ENCODE peak calls at places on chromosomes 1 and 21, in ten cellular contexts. I is AG04450, H is hepatocyte, Q is psoas muscle, P is foreskin fibroblast, C is cardiac muscle cell, B is esophagus muscularis mucosa, Y is PC-3, X is brain microvascular endothelial cell, A is fibroblast of the aortic adventitia. L is an unnamed sample.

GRCh38 chr1:156876281-156876680 is 15.6 kb downstream of the NTRK1 start:
- DNase-seq in I (no peak), H (no peak), Q (no peak), P (no peak), C (no peak), B (no peak), Y (no peak), X (no peak), A (no peak), L (peak; percentile 29)

GRCh38 chr1:21263052-21263429 is 27.2 kb downstream of the ECE1 start:
- DNase-seq in I (no peak), H (no peak), Q (no peak), P (no peak), C (no peak), B (no peak), Y (no peak), X (no peak), A (no peak), L (no peak)

GRCh38 chr1:117710710-117711109 is 104.9 kb downstream of the TENT5C start:
- DNase-seq in I (no peak), H (no peak), Q (no peak), P (no peak), C (no peak), B (no peak), Y (peak; percentile 44), X (no peak), A (no peak), L (no peak)

GRCh38 chr1:65208577-65208976 is 60.6 kb downstream of the AK4 start:
- DNase-seq in I (no peak), H (peak; percentile 12), Q (peak; percentile 13), P (no peak), C (no peak), B (no peak), Y (no peak), X (no peak), A (no peak), L (no peak)

GRCh38 chr1:54791880-54792522 is 9.1 kb downstream of the TTC22 start:
- DNase-seq in I (no peak), H (peak; percentile 50), Q (no peak), P (peak; percentile 28), C (peak; percentile 22), B (no peak), Y (peak; percentile 83), X (peak; percentile 53), A (no peak), L (no peak)

GRCh38 chr1:181452746-181453145 is 30.6 kb upstream of the CACNA1E start:
- DNase-seq in I (no peak), H (no peak), Q (no peak), P (no peak), C (no peak), B (peak; percentile 53), Y (no peak), X (no peak), A (no peak), L (no peak)

GRCh38 chr1:232477728-232478127 is 152.2 kb downstream of the SIPA1L2 start:
- DNase-seq in I (peak; percentile 79), H (no peak), Q (peak; percentile 15), P (peak; percentile 84), C (no peak), B (no peak), Y (peak; percentile 99), X (peak; percentile 94), A (peak; percentile 94), L (peak; percentile 88)

GRCh38 chr1:85582687-85583354 is 2.3 kb downstream of the CCN1 start:
- DNase-seq in I (no peak), H (no peak), Q (no peak), P (peak; percentile 36), C (no peak), B (peak; percentile 78), Y (peak; percentile 59), X (no peak), A (peak; percentile 65), L (peak; percentile 68)

GRCh38 chr1:100955322-100955721 is 59.4 kb downstream of the SLC30A7 start:
- DNase-seq in I (peak; percentile 66), H (no peak), Q (no peak), P (peak; percentile 73), C (no peak), B (no peak), Y (peak; percentile 66), X (no peak), A (peak; percentile 93), L (peak; percentile 48)

GRCh38 chr21:27320868-27321267 is 354.0 kb upstream of the ADAMTS5 start:
- DNase-seq in I (no peak), H (no peak), Q (no peak), P (no peak), C (no peak), B (no peak), Y (no peak), X (no peak), A (no peak), L (no peak)

GRCh38 chr1:206679738-206680211 is 4.9 kb upstream of the MAPKAPK2 start:
- DNase-seq in I (no peak), H (no peak), Q (no peak), P (no peak), C (no peak), B (no peak), Y (no peak), X (no peak), A (no peak), L (no peak)

GRCh38 chr21:44327603-44327974 is 11.6 kb downstream of the CFAP410 start:
- DNase-seq in I (no peak), H (no peak), Q (no peak), P (no peak), C (no peak), B (no peak), Y (no peak), X (no peak), A (no peak), L (no peak)

GRCh38 chr1:2406451-2407041 is 5.8 kb downstream of the PEX10 start:
- DNase-seq in I (no peak), H (no peak), Q (no peak), P (no peak), C (no peak), B (no peak), Y (no peak), X (no peak), A (no peak), L (no peak)

GRCh38 chr1:2985121-2985561 is 36.1 kb upstream of the ACTRT2 start:
- DNase-seq in I (no peak), H (no peak), Q (no peak), P (peak; percentile 3), C (no peak), B (no peak), Y (no peak), X (no peak), A (no peak), L (no peak)

GRCh38 chr1:214123061-214123784 is 135.4 kb downstream of the PROX1 start:
- DNase-seq in I (peak; percentile 10), H (peak; percentile 87), Q (no peak), P (peak; percentile 14), C (peak; percentile 82), B (no peak), Y (peak; percentile 86), X (peak; percentile 38), A (peak; percentile 72), L (peak; percentile 85)
- TF ChIP-seq CTCF in I (peak; percentile 69), H (peak; percentile 87), Q (peak; percentile 60), P (peak; percentile 48), C (peak; percentile 64), B (peak; percentile 43), Y (peak; percentile 89), X (peak; percentile 75), A (peak; percentile 68), L (peak; percentile 65)

GRCh38 chr1:93588206-93588605 is 93.4 kb downstream of the BCAR3 start:
- DNase-seq in I (no peak), H (no peak), Q (peak; percentile 26), P (no peak), C (no peak), B (no peak), Y (no peak), X (peak; percentile 63), A (no peak), L (no peak)

GRCh38 chr1:93584238-93585003 is 97.2 kb downstream of the BCAR3 start:
- DNase-seq in I (no peak), H (peak; percentile 37), Q (no peak), P (no peak), C (no peak), B (no peak), Y (no peak), X (no peak), A (peak; percentile 39), L (no peak)

GRCh38 chr1:93587354-93587753 is 94.3 kb downstream of the BCAR3 start:
- DNase-seq in I (no peak), H (no peak), Q (peak; percentile 24), P (no peak), C (no peak), B (no peak), Y (no peak), X (no peak), A (no peak), L (no peak)

GRCh38 chr1:93581917-93582850 is 99.5 kb downstream of the BCAR3 start:
- DNase-seq in I (no peak), H (peak; percentile 44), Q (no peak), P (no peak), C (no peak), B (no peak), Y (no peak), X (no peak), A (no peak), L (no peak)

GRCh38 chr1:93585059-93585966 is 96.3 kb downstream of the BCAR3 start:
- DNase-seq in I (no peak), H (peak; percentile 92), Q (peak; percentile 85), P (peak; percentile 50), C (peak; percentile 89), B (no peak), Y (peak; percentile 92), X (peak; percentile 33), A (peak; percentile 74), L (peak; percentile 59)
- H3K4me3 ChIP-seq in I (no peak overlapping the region), H (no peak overlapping the region), Q (peak overlapping the region; percentile 25), P (no peak overlapping the region), C (no peak overlapping the region), B (no peak overlapping the region), Y (no peak overlapping the region), X (no peak overlapping the region), A (no peak overlapping the region), L (peak overlapping the region; percentile 4)

GRCh38 chr1:195714248-195714647 is 894.0 kb downstream of the KCNT2 start:
- DNase-seq in I (peak; percentile 27), H (no peak), Q (no peak), P (peak; percentile 23), C (no peak), B (no peak), Y (peak; percentile 15), X (no peak), A (peak; percentile 11), L (peak; percentile 59)

GRCh38 chr1:195721210-195721971 is 886.8 kb downstream of the KCNT2 start:
- DNase-seq in I (no peak), H (no peak), Q (no peak), P (no peak), C (no peak), B (no peak), Y (peak; percentile 56), X (no peak), A (no peak), L (peak; percentile 8)

GRCh38 chr1:195715652-195716051 is 892.6 kb downstream of the KCNT2 start:
- DNase-seq in I (no peak), H (no peak), Q (no peak), P (no peak), C (no peak), B (no peak), Y (no peak), X (no peak), A (no peak), L (no peak)

GRCh38 chr1:195717651-195718050 is 890.6 kb downstream of the KCNT2 start:
- DNase-seq in I (no peak), H (peak; percentile 16), Q (no peak), P (peak; percentile 21), C (peak; percentile 5), B (no peak), Y (peak; percentile 34), X (no peak), A (peak; percentile 24), L (peak; percentile 13)
- TF ChIP-seq CTCF in I (peak; percentile 90), H (peak; percentile 55), Q (no peak), P (peak; percentile 72), C (peak; percentile 44), B (no peak), Y (peak; percentile 65), X (peak; percentile 53), A (peak; percentile 57), L (peak; percentile 43)

GRCh38 chr1:61204528-61204927 is 122.2 kb downstream of the NFIA start:
- DNase-seq in I (no peak), H (peak; percentile 28), Q (no peak), P (no peak), C (no peak), B (no peak), Y (no peak), X (no peak), A (no peak), L (no peak)
- H3K4me3 ChIP-seq in I (no peak overlapping the region), H (no peak overlapping the region), Q (no peak overlapping the region), P (no peak overlapping the region), C (no peak overlapping the region), B (no peak overlapping the region), Y (no peak overlapping the region), X (no peak overlapping the region), A (no peak overlapping the region), L (no peak overlapping the region)